ENCODE peak calls at places on chromosome 22, in eight cellular contexts. One of them, this sample, is unnamed. For H3K4me1, the result is how much of the 10 kb centered on the place peaks cover.

GRCh38 chr22:23888615-23889401 is 5.4 kb upstream of the MIF start:
- DNase-seq in Karpas-422: no peak
- DNase-seq in upper lobe of right lung: no peak
- DNase-seq in neural progenitor cell: peak
- DNase-seq in fibroblast of lung: peak
- DNase-seq in mesenchymal stem cell: peak
- DNase-seq in Peyer's patch: no peak
- DNase-seq in tibial artery: no peak
- DNase-seq in this sample: peak

GRCh38 chr22:21708960-21709359 is 26.6 kb downstream of the YPEL1 start:
- DNase-seq in Karpas-422: no peak
- DNase-seq in upper lobe of right lung: no peak
- DNase-seq in neural progenitor cell: no peak
- DNase-seq in fibroblast of lung: no peak
- DNase-seq in mesenchymal stem cell: no peak
- DNase-seq in Peyer's patch: no peak
- DNase-seq in tibial artery: no peak
- DNase-seq in this sample: no peak

GRCh38 chr22:29691636-29692326 is 28.0 kb upstream of the CABP7 start:
- DNase-seq in Karpas-422: no peak
- DNase-seq in upper lobe of right lung: no peak
- DNase-seq in neural progenitor cell: no peak
- DNase-seq in fibroblast of lung: no peak
- DNase-seq in mesenchymal stem cell: no peak
- DNase-seq in Peyer's patch: no peak
- DNase-seq in tibial artery: no peak
- DNase-seq in this sample: no peak

GRCh38 chr22:29780781-29781676 is 13.9 kb downstream of the UQCR10 start:
- DNase-seq in Karpas-422: no peak
- DNase-seq in upper lobe of right lung: no peak
- DNase-seq in neural progenitor cell: no peak
- DNase-seq in fibroblast of lung: peak
- DNase-seq in mesenchymal stem cell: peak
- DNase-seq in Peyer's patch: no peak
- DNase-seq in tibial artery: no peak
- DNase-seq in this sample: peak

GRCh38 chr22:20486229-20486628 is 9.4 kb downstream of the KLHL22 start:
- DNase-seq in Karpas-422: no peak
- DNase-seq in upper lobe of right lung: no peak
- DNase-seq in neural progenitor cell: no peak
- DNase-seq in fibroblast of lung: no peak
- DNase-seq in mesenchymal stem cell: no peak
- DNase-seq in Peyer's patch: no peak
- DNase-seq in tibial artery: no peak
- DNase-seq in this sample: no peak

GRCh38 chr22:50628543-50629134 is 687 bp upstream of the ARSA start:
- DNase-seq in Karpas-422: no peak
- DNase-seq in upper lobe of right lung: peak
- DNase-seq in neural progenitor cell: no peak
- DNase-seq in fibroblast of lung: no peak
- DNase-seq in mesenchymal stem cell: no peak
- DNase-seq in Peyer's patch: no peak
- DNase-seq in tibial artery: no peak
- DNase-seq in this sample: no peak

GRCh38 chr22:30776476-30776875 is 81.8 kb downstream of the OSBP2 start:
- DNase-seq in Karpas-422: no peak
- DNase-seq in upper lobe of right lung: no peak
- DNase-seq in neural progenitor cell: no peak
- DNase-seq in fibroblast of lung: no peak
- DNase-seq in mesenchymal stem cell: no peak
- DNase-seq in Peyer's patch: no peak
- DNase-seq in tibial artery: no peak
- DNase-seq in this sample: no peak

GRCh38 chr22:30702856-30703255 is 8.2 kb downstream of the OSBP2 start:
- DNase-seq in Karpas-422: no peak
- DNase-seq in upper lobe of right lung: no peak
- DNase-seq in neural progenitor cell: no peak
- DNase-seq in fibroblast of lung: no peak
- DNase-seq in mesenchymal stem cell: no peak
- DNase-seq in Peyer's patch: no peak
- DNase-seq in tibial artery: no peak
- DNase-seq in this sample: no peak

GRCh38 chr22:36452473-36453265 is 28.8 kb downstream of the TXN2 start:
- DNase-seq in Karpas-422: no peak
- DNase-seq in upper lobe of right lung: no peak
- DNase-seq in neural progenitor cell: no peak
- DNase-seq in fibroblast of lung: no peak
- DNase-seq in mesenchymal stem cell: no peak
- DNase-seq in Peyer's patch: no peak
- DNase-seq in tibial artery: no peak
- DNase-seq in this sample: no peak

GRCh38 chr22:30863161-30863833 is 105.3 kb downstream of the MORC2 start:
- DNase-seq in Karpas-422: peak
- DNase-seq in upper lobe of right lung: peak
- DNase-seq in neural progenitor cell: no peak
- DNase-seq in fibroblast of lung: peak
- DNase-seq in mesenchymal stem cell: no peak
- DNase-seq in Peyer's patch: peak
- DNase-seq in tibial artery: peak
- DNase-seq in this sample: no peak

GRCh38 chr22:44393066-44393465 is 80.3 kb upstream of the SHISAL1 start:
- DNase-seq in Karpas-422: no peak
- DNase-seq in upper lobe of right lung: peak
- DNase-seq in neural progenitor cell: no peak
- DNase-seq in fibroblast of lung: no peak
- DNase-seq in mesenchymal stem cell: no peak
- DNase-seq in Peyer's patch: peak
- DNase-seq in tibial artery: peak
- DNase-seq in this sample: no peak

GRCh38 chr22:31526275-31526674 is 29.9 kb downstream of the SFI1 start:
- DNase-seq in Karpas-422: no peak
- DNase-seq in upper lobe of right lung: no peak
- DNase-seq in neural progenitor cell: no peak
- DNase-seq in fibroblast of lung: no peak
- DNase-seq in mesenchymal stem cell: no peak
- DNase-seq in Peyer's patch: no peak
- DNase-seq in tibial artery: no peak
- DNase-seq in this sample: no peak

GRCh38 chr22:20771918-20772625 is 1.8 kb upstream of the SERPIND1 start:
- DNase-seq in Karpas-422: no peak
- DNase-seq in upper lobe of right lung: no peak
- DNase-seq in neural progenitor cell: peak
- DNase-seq in fibroblast of lung: no peak
- DNase-seq in mesenchymal stem cell: no peak
- DNase-seq in Peyer's patch: no peak
- DNase-seq in tibial artery: no peak
- DNase-seq in this sample: no peak

GRCh38 chr22:34861787-34862186 is 204.2 kb upstream of the ISX start:
- DNase-seq in Karpas-422: no peak
- DNase-seq in upper lobe of right lung: no peak
- DNase-seq in neural progenitor cell: no peak
- DNase-seq in fibroblast of lung: no peak
- DNase-seq in mesenchymal stem cell: no peak
- DNase-seq in Peyer's patch: no peak
- DNase-seq in tibial artery: no peak
- DNase-seq in this sample: no peak

GRCh38 chr22:34845391-34845790 is 220.6 kb upstream of the ISX start:
- DNase-seq in Karpas-422: peak
- DNase-seq in upper lobe of right lung: no peak
- DNase-seq in neural progenitor cell: no peak
- DNase-seq in fibroblast of lung: peak
- DNase-seq in mesenchymal stem cell: no peak
- DNase-seq in Peyer's patch: no peak
- DNase-seq in tibial artery: no peak
- DNase-seq in this sample: no peak

GRCh38 chr22:21652547-21653545 is 10.7 kb downstream of the SDF2L1 start:
- DNase-seq in Karpas-422: peak
- DNase-seq in upper lobe of right lung: no peak
- DNase-seq in neural progenitor cell: peak
- DNase-seq in fibroblast of lung: no peak
- DNase-seq in mesenchymal stem cell: no peak
- DNase-seq in Peyer's patch: no peak
- DNase-seq in tibial artery: no peak
- DNase-seq in this sample: no peak

GRCh38 chr22:45518580-45518991 is 15.9 kb downstream of the FBLN1 start:
- DNase-seq in Karpas-422: no peak
- DNase-seq in upper lobe of right lung: no peak
- DNase-seq in neural progenitor cell: no peak
- DNase-seq in fibroblast of lung: peak
- DNase-seq in mesenchymal stem cell: no peak
- DNase-seq in Peyer's patch: no peak
- DNase-seq in tibial artery: no peak
- DNase-seq in this sample: no peak

GRCh38 chr22:17913705-17914282 is 110.6 kb downstream of the MICAL3 start:
- DNase-seq in Karpas-422: no peak
- DNase-seq in upper lobe of right lung: no peak
- DNase-seq in neural progenitor cell: no peak
- DNase-seq in fibroblast of lung: no peak
- DNase-seq in mesenchymal stem cell: no peak
- DNase-seq in Peyer's patch: no peak
- DNase-seq in tibial artery: no peak
- DNase-seq in this sample: no peak

GRCh38 chr22:49724030-49724892 is 103.4 kb downstream of the BRD1 start:
- DNase-seq in Karpas-422: no peak
- DNase-seq in upper lobe of right lung: peak
- DNase-seq in neural progenitor cell: no peak
- DNase-seq in fibroblast of lung: no peak
- DNase-seq in mesenchymal stem cell: no peak
- DNase-seq in Peyer's patch: no peak
- DNase-seq in tibial artery: peak
- DNase-seq in this sample: peak

GRCh38 chr22:49962751-49963646 is 2.4 kb downstream of the PIM3 start:
- DNase-seq in Karpas-422: no peak
- DNase-seq in upper lobe of right lung: peak
- DNase-seq in neural progenitor cell: no peak
- DNase-seq in fibroblast of lung: no peak
- DNase-seq in mesenchymal stem cell: no peak
- DNase-seq in Peyer's patch: peak
- DNase-seq in tibial artery: peak
- DNase-seq in this sample: no peak

GRCh38 chr22:44795701-44796630 is 43.6 kb downstream of the ARHGAP8 start:
- DNase-seq in Karpas-422: no peak
- DNase-seq in upper lobe of right lung: no peak
- DNase-seq in neural progenitor cell: no peak
- DNase-seq in fibroblast of lung: no peak
- DNase-seq in mesenchymal stem cell: no peak
- DNase-seq in Peyer's patch: no peak
- DNase-seq in tibial artery: no peak
- DNase-seq in this sample: no peak

GRCh38 chr22:41217553-41218157 is 12.5 kb downstream of the L3MBTL2 start:
- DNase-seq in Karpas-422: no peak
- DNase-seq in upper lobe of right lung: peak
- DNase-seq in neural progenitor cell: peak
- DNase-seq in fibroblast of lung: peak
- DNase-seq in mesenchymal stem cell: peak
- DNase-seq in Peyer's patch: no peak
- DNase-seq in tibial artery: no peak
- DNase-seq in this sample: peak

GRCh38 chr22:48782817-48783511 is 1044.7 kb downstream of the BRD1 start:
- DNase-seq in Karpas-422: peak
- DNase-seq in upper lobe of right lung: no peak
- DNase-seq in neural progenitor cell: peak
- DNase-seq in fibroblast of lung: no peak
- DNase-seq in mesenchymal stem cell: no peak
- DNase-seq in Peyer's patch: no peak
- DNase-seq in tibial artery: peak
- DNase-seq in this sample: peak

GRCh38 chr22:39900306-39901227 is at the start of gene GRAP2:
- DNase-seq in Karpas-422: no peak
- DNase-seq in upper lobe of right lung: no peak
- DNase-seq in neural progenitor cell: no peak
- DNase-seq in fibroblast of lung: no peak
- DNase-seq in mesenchymal stem cell: no peak
- DNase-seq in Peyer's patch: no peak
- DNase-seq in tibial artery: no peak
- DNase-seq in this sample: no peak
- H3K4me1 ChIP-seq in Karpas-422: under half
- H3K4me1 ChIP-seq in upper lobe of right lung: under half
- H3K4me1 ChIP-seq in neural progenitor cell: under half
- H3K4me1 ChIP-seq in fibroblast of lung: under half
- H3K4me1 ChIP-seq in mesenchymal stem cell: under half
- H3K4me1 ChIP-seq in Peyer's patch: under half
- H3K4me1 ChIP-seq in tibial artery: under half
- H3K4me1 ChIP-seq in this sample: under half

GRCh38 chr22:32531955-32532818 is 57.6 kb downstream of the FBXO7 start:
- DNase-seq in Karpas-422: no peak
- DNase-seq in upper lobe of right lung: peak
- DNase-seq in neural progenitor cell: peak
- DNase-seq in fibroblast of lung: peak
- DNase-seq in mesenchymal stem cell: peak
- DNase-seq in Peyer's patch: no peak
- DNase-seq in tibial artery: peak
- DNase-seq in this sample: peak
- H3K4me1 ChIP-seq in Karpas-422: under half
- H3K4me1 ChIP-seq in upper lobe of right lung: under half
- H3K4me1 ChIP-seq in neural progenitor cell: under half
- H3K4me1 ChIP-seq in fibroblast of lung: under half
- H3K4me1 ChIP-seq in mesenchymal stem cell: under half
- H3K4me1 ChIP-seq in Peyer's patch: under half
- H3K4me1 ChIP-seq in tibial artery: under half
- H3K4me1 ChIP-seq in this sample: under half

GRCh38 chr22:37511368-37512104 is 7.7 kb downstream of the CARD10 start:
- DNase-seq in Karpas-422: no peak
- DNase-seq in upper lobe of right lung: no peak
- DNase-seq in neural progenitor cell: no peak
- DNase-seq in fibroblast of lung: peak
- DNase-seq in mesenchymal stem cell: no peak
- DNase-seq in Peyer's patch: peak
- DNase-seq in tibial artery: no peak
- DNase-seq in this sample: no peak
- H3K4me1 ChIP-seq in Karpas-422: under half
- H3K4me1 ChIP-seq in upper lobe of right lung: under half
- H3K4me1 ChIP-seq in neural progenitor cell: under half
- H3K4me1 ChIP-seq in fibroblast of lung: under half
- H3K4me1 ChIP-seq in mesenchymal stem cell: half or more
- H3K4me1 ChIP-seq in Peyer's patch: under half
- H3K4me1 ChIP-seq in tibial artery: under half
- H3K4me1 ChIP-seq in this sample: under half

GRCh38 chr22:46553189-46553588 is 15.8 kb upstream of the CELSR1 start:
- DNase-seq in Karpas-422: no peak
- DNase-seq in upper lobe of right lung: no peak
- DNase-seq in neural progenitor cell: no peak
- DNase-seq in fibroblast of lung: no peak
- DNase-seq in mesenchymal stem cell: no peak
- DNase-seq in Peyer's patch: peak
- DNase-seq in tibial artery: no peak
- DNase-seq in this sample: no peak

GRCh38 chr22:46549971-46550641 is 12.7 kb upstream of the CELSR1 start:
- DNase-seq in Karpas-422: no peak
- DNase-seq in upper lobe of right lung: no peak
- DNase-seq in neural progenitor cell: no peak
- DNase-seq in fibroblast of lung: no peak
- DNase-seq in mesenchymal stem cell: no peak
- DNase-seq in Peyer's patch: peak
- DNase-seq in tibial artery: no peak
- DNase-seq in this sample: no peak

GRCh38 chr22:46551321-46551720 is 13.9 kb upstream of the CELSR1 start:
- DNase-seq in Karpas-422: no peak
- DNase-seq in upper lobe of right lung: no peak
- DNase-seq in neural progenitor cell: no peak
- DNase-seq in fibroblast of lung: no peak
- DNase-seq in mesenchymal stem cell: no peak
- DNase-seq in Peyer's patch: no peak
- DNase-seq in tibial artery: no peak
- DNase-seq in this sample: no peak

GRCh38 chr22:46549565-46549840 is 12.1 kb upstream of the CELSR1 start:
- DNase-seq in Karpas-422: no peak
- DNase-seq in upper lobe of right lung: no peak
- DNase-seq in neural progenitor cell: no peak
- DNase-seq in fibroblast of lung: no peak
- DNase-seq in mesenchymal stem cell: no peak
- DNase-seq in Peyer's patch: no peak
- DNase-seq in tibial artery: no peak
- DNase-seq in this sample: no peak

GRCh38 chr22:46551996-46552395 is 14.6 kb upstream of the CELSR1 start:
- DNase-seq in Karpas-422: no peak
- DNase-seq in upper lobe of right lung: no peak
- DNase-seq in neural progenitor cell: no peak
- DNase-seq in fibroblast of lung: no peak
- DNase-seq in mesenchymal stem cell: no peak
- DNase-seq in Peyer's patch: no peak
- DNase-seq in tibial artery: no peak
- DNase-seq in this sample: no peak
- H3K4me1 ChIP-seq in Karpas-422: under half
- H3K4me1 ChIP-seq in upper lobe of right lung: under half
- H3K4me1 ChIP-seq in neural progenitor cell: under half
- H3K4me1 ChIP-seq in fibroblast of lung: under half
- H3K4me1 ChIP-seq in mesenchymal stem cell: under half
- H3K4me1 ChIP-seq in Peyer's patch: under half
- H3K4me1 ChIP-seq in tibial artery: under half
- H3K4me1 ChIP-seq in this sample: under half

This sample was measured in A673.